ENCODE peak calls at places on chromosomes 6 and 20, in ten cellular contexts. C, R, V, N, A, Z, O, S, U and Q are unnamed samples. For H3K36me3, the result is how much of the 10 kb centered on the place peaks cover.

GRCh38 chr6:133171989-133172604 is 69.1 kb upstream of the EYA4 start:
- DNase-seq in N (no peak), A (no peak), R (no peak), U (no peak), O (no peak), V (no peak), S (no peak), Z (no peak), C (no peak), Q (no peak)

GRCh38 chr6:155340464-155341129 is 26.3 kb upstream of the TFB1M start:
- DNase-seq in O (no peak), R (no peak), U (no peak), A (peak), Z (no peak), N (no peak), S (peak), V (no peak), C (no peak), Q (no peak)

GRCh38 chr6:27532820-27533538 is 60.1 kb upstream of the ZNF184 start:
- DNase-seq in O (no peak), Z (no peak), V (no peak), A (peak), S (peak), C (no peak), U (no peak), N (no peak), R (no peak), Q (no peak)

GRCh38 chr6:128361378-128361777 is 159.0 kb downstream of the PTPRK start:
- DNase-seq in C (no peak), O (no peak), N (no peak), U (no peak), V (no peak), Z (no peak), S (no peak), A (no peak), R (no peak), Q (no peak)

GRCh38 chr20:49161428-49162152 is 26.5 kb downstream of the STAU1 start:
- DNase-seq in R (no peak), S (no peak), V (no peak), Z (no peak), O (no peak), A (no peak), N (no peak), C (peak), U (no peak), Q (no peak)

GRCh38 chr20:60100780-60101179 is 142.6 kb downstream of the CDH26 start:
- DNase-seq in N (no peak), A (no peak), U (no peak), O (no peak), C (no peak), R (no peak), V (no peak), Z (no peak), S (no peak), Q (no peak)

GRCh38 chr20:37524859-37525708 is 2.6 kb downstream of the BLCAP start:
- DNase-seq in O (no peak), N (no peak), U (no peak), S (peak), A (peak), R (no peak), Z (peak), V (peak), C (no peak), Q (no peak)

GRCh38 chr6:125002090-125002741 is 40.0 kb downstream of the RNF217 start:
- DNase-seq in S (peak), O (no peak), U (no peak), N (no peak), Z (no peak), V (no peak), A (peak), C (no peak), R (peak), Q (no peak)

GRCh38 chr6:56938634-56939294 is 16.1 kb upstream of the BEND6 start:
- DNase-seq in A (peak), S (peak), N (no peak), V (no peak), R (peak), U (no peak), O (no peak), Z (no peak), C (peak), Q (no peak)

GRCh38 chr20:63117151-63117550 is 98.8 kb downstream of the YTHDF1 start:
- DNase-seq in O (no peak), A (no peak), S (no peak), Z (peak), C (no peak), U (no peak), R (no peak), V (no peak), N (no peak), Q (no peak)

GRCh38 chr20:45965169-45966002 is 6.6 kb downstream of the ZNF335 start:
- DNase-seq in V (no peak), N (no peak), O (no peak), A (no peak), S (no peak), C (no peak), R (no peak), U (no peak), Z (peak), Q (no peak)

GRCh38 chr6:122401104-122401503 is 1.7 kb downstream of the HSF2 start:
- DNase-seq in U (no peak), V (no peak), O (no peak), A (no peak), N (no peak), S (no peak), R (no peak), C (no peak), Z (no peak), Q (no peak)

GRCh38 chr20:8535403-8536003 is 403.4 kb downstream of the PLCB1 start:
- DNase-seq in V (no peak), O (peak), Z (no peak), R (peak), S (no peak), A (peak), C (no peak), U (peak), N (no peak), Q (no peak)

GRCh38 chr6:71299541-71300470 is 11.2 kb downstream of the OGFRL1 start:
- DNase-seq in A (no peak), Z (no peak), R (no peak), C (no peak), U (no peak), S (no peak), O (no peak), N (no peak), V (no peak), Q (no peak)

GRCh38 chr6:74646461-74646860 is 559.4 kb downstream of the COL12A1 start:
- DNase-seq in A (no peak), N (no peak), U (no peak), V (no peak), S (no peak), C (no peak), R (no peak), Z (peak), O (no peak), Q (no peak)

GRCh38 chr6:123810214-123810613 is 6.5 kb downstream of the NKAIN2 start:
- DNase-seq in R (no peak), S (no peak), C (no peak), U (no peak), Z (no peak), V (no peak), N (no peak), A (no peak), O (no peak), Q (no peak)

GRCh38 chr20:10322073-10323012 is 103.7 kb downstream of the SNAP25 start:
- DNase-seq in C (no peak), V (no peak), N (no peak), U (no peak), A (peak), O (no peak), R (no peak), Z (no peak), S (peak), Q (no peak)

DNA sequence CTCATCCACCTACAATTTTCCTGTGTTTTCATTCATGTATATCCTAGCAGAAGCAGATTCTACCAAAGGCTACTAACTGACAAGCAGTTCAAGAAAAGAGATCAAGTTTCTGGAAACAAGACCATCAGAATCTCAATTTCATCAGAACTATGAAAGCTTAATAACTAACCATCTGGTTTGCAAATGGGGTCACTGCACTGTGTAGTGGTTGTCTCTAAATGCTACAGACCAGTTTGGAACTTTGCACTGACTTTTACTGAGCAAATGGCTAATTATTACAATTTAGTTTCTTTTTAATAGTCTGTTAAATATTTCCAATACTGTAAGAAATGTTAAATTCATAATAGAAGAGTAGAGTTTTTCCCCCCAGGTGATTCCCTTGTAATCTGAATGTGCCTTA is 64.5 kb downstream of the REPS1 start:
- DNase-seq in Z (no peak), C (no peak), R (no peak), O (no peak), U (no peak), N (no peak), A (no peak), S (no peak), V (no peak), Q (no peak)
- H3K36me3 ChIP-seq in Z (under half), C (under half), R (under half), O (under half), U (under half), N (under half), A (under half), S (under half), V (under half), Q (under half)

GRCh38 chr6:10847684-10848083 is 9.3 kb upstream of the MAK start:
- DNase-seq in Z (no peak), A (peak), R (no peak), V (no peak), N (no peak), C (no peak), U (peak), S (no peak), O (no peak), Q (no peak)
- TF ChIP-seq CTCF in Z (peak), A (peak), R (no peak), V (peak), N (peak), C (no peak), U (peak), S (no peak), O (peak), Q (peak)

GRCh38 chr20:21336455-21337151 is 33.5 kb downstream of the XRN2 start:
- DNase-seq in R (no peak), C (no peak), Z (no peak), A (no peak), O (no peak), S (no peak), V (no peak), U (no peak), N (no peak), Q (no peak)
- H3K36me3 ChIP-seq in R (under half), C (under half), Z (half or more), A (half or more), O (half or more), S (under half), V (under half), U (half or more), N (under half), Q (under half)

GRCh38 chr20:43536817-43537440 is 21.9 kb upstream of the SGK2 start:
- DNase-seq in C (peak), Z (no peak), V (no peak), A (no peak), O (no peak), R (no peak), S (no peak), U (no peak), N (no peak), Q (no peak)

GRCh38 chr20:43536041-43536816 is 22.6 kb upstream of the SGK2 start:
- DNase-seq in Z (no peak), O (no peak), A (no peak), S (no peak), N (no peak), C (no peak), V (no peak), U (no peak), R (no peak), Q (no peak)

GRCh38 chr20:43539975-43540672 is 18.7 kb upstream of the SGK2 start:
- DNase-seq in A (no peak), U (no peak), V (no peak), C (no peak), N (no peak), S (no peak), R (no peak), O (no peak), Z (no peak), Q (no peak)

GRCh38 chr20:43538855-43539700 is 19.7 kb upstream of the SGK2 start:
- DNase-seq in N (no peak), U (no peak), Z (no peak), R (no peak), V (no peak), O (no peak), C (no peak), S (no peak), A (no peak), Q (peak)

GRCh38 chr20:43537921-43538854 is 20.6 kb upstream of the SGK2 start:
- DNase-seq in C (peak), R (peak), A (peak), O (peak), Z (no peak), V (peak), U (peak), S (peak), N (no peak), Q (peak)
- TF ChIP-seq CTCF in C (peak), R (peak), A (peak), O (peak), Z (peak), V (peak), U (peak), S (peak), N (peak), Q (peak)

GRCh38 chr6:85772641-85773040 is 130.0 kb upstream of the SYNCRIP start:
- DNase-seq in V (no peak), A (no peak), R (no peak), S (no peak), N (no peak), C (no peak), O (no peak), U (no peak), Z (no peak), Q (no peak)

GRCh38 chr6:85771455-85771854 is 128.8 kb upstream of the SYNCRIP start:
- DNase-seq in R (no peak), U (no peak), C (no peak), S (no peak), Z (no peak), V (no peak), A (no peak), O (no peak), N (no peak), Q (no peak)

GRCh38 chr6:85771925-85772430 is 129.3 kb upstream of the SYNCRIP start:
- DNase-seq in U (no peak), A (no peak), V (no peak), R (no peak), C (no peak), S (no peak), O (no peak), N (no peak), Z (no peak), Q (no peak)

DNA sequence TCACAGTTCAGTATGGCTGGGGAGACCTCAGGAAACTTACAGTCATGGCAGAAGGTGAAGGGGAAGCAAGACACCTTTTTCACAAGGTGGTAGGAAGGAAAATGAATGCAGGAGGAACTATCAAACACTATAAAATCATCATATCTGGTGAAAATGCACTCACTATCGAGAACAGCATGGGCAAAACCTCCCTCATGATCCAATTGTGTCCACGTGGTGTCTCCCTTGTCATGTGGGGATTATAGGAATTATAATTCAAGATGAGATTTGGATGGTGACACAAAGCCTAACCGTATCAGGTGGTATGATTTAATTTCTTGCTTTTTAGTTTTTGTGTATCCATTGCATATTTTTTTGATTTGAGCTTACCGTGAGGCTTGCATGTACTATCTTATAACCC is 133.2 kb upstream of the SYNCRIP start:
- DNase-seq in U (no peak), N (no peak), Z (no peak), O (no peak), V (no peak), A (no peak), C (no peak), R (no peak), S (no peak), Q (no peak)
- H3K36me3 ChIP-seq in U (under half), N (under half), Z (under half), O (under half), V (under half), A (under half), C (under half), R (under half), S (under half), Q (under half)

DNA sequence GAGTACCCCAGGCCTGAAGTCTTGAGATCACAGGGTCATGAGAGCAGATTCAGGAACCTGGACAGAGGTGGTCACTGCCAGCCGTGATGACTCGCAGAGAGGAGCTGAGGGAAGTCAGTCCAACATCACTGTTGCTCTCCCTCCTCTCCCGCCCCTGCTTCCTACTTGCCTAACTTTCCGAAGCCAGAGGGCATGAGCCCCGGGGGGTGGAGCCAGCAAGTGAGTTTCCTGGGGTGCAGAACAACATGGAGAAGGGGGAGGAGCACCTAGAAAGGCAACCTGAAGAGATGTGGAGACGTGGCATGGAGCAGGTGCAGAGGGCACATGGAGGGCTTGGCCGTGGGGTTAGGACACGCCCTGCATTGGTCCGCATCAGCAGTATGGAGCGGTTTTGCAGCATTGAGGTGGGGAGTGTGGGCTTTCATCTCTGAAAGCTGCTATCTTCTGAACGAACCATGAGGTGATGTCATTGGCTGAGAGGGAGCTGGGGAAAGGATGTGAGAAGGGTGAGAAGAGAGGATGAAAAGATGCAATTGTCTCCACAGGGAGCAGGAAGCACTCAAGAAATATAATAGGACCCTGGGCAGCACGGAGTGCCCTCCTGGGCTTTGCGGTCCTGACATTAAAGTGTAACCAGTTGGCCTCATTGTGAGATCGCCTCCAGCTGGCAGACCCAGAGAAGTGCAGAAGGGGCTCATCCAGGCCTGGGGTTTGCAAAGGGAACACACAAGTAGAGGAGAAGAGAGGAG is 25.0 kb downstream of the GDAP1L1 start:
- DNase-seq in R (no peak), O (peak), Z (no peak), U (no peak), V (peak), C (no peak), N (no peak), S (no peak), A (no peak), Q (no peak)
- TF ChIP-seq CTCF in R (no peak), O (peak), Z (no peak), U (peak), V (no peak), C (no peak), N (peak), S (no peak), A (peak), Q (no peak)